ENCODE peak calls at places on chromosomes 7 and 10, in eight cellular contexts. One of them, this sample, is unnamed.

GRCh38 chr10:71349401-71349800 is 30.3 kb downstream of the SLC29A3 start:
- DNase-seq in cardiac fibroblast: peak; percentile 4
- DNase-seq in astrocyte of the cerebellum: peak; percentile 6
- DNase-seq in omental fat pad: no peak
- DNase-seq in mesothelial cell of epicardium: no peak
- DNase-seq in right lobe of liver: no peak
- DNase-seq in cardiac muscle cell: no peak
- DNase-seq in astrocyte: peak; percentile 51
- DNase-seq in this sample: no peak

GRCh38 chr7:5693529-5693928 is 87.9 kb downstream of the RNF216 start:
- DNase-seq in cardiac fibroblast: peak; percentile 89
- DNase-seq in astrocyte of the cerebellum: no peak
- DNase-seq in omental fat pad: no peak
- DNase-seq in mesothelial cell of epicardium: no peak
- DNase-seq in right lobe of liver: no peak
- DNase-seq in cardiac muscle cell: peak; percentile 80
- DNase-seq in astrocyte: no peak
- DNase-seq in this sample: no peak

GRCh38 chr10:45557275-45557905 is 115.2 kb downstream of the ZFAND4 start:
- DNase-seq in cardiac fibroblast: peak; percentile 17
- DNase-seq in astrocyte of the cerebellum: no peak
- DNase-seq in omental fat pad: no peak
- DNase-seq in mesothelial cell of epicardium: no peak
- DNase-seq in right lobe of liver: no peak
- DNase-seq in cardiac muscle cell: peak; percentile 27
- DNase-seq in astrocyte: no peak
- DNase-seq in this sample: no peak

GRCh38 chr10:113142601-113143000 is 192.6 kb downstream of the TCF7L2 start:
- DNase-seq in cardiac fibroblast: no peak
- DNase-seq in astrocyte of the cerebellum: no peak
- DNase-seq in omental fat pad: no peak
- DNase-seq in mesothelial cell of epicardium: no peak
- DNase-seq in right lobe of liver: no peak
- DNase-seq in cardiac muscle cell: no peak
- DNase-seq in astrocyte: no peak
- DNase-seq in this sample: no peak

GRCh38 chr10:7484456-7485266 is 73.8 kb upstream of the SFMBT2 start:
- DNase-seq in cardiac fibroblast: no peak
- DNase-seq in astrocyte of the cerebellum: no peak
- DNase-seq in omental fat pad: no peak
- DNase-seq in mesothelial cell of epicardium: no peak
- DNase-seq in right lobe of liver: no peak
- DNase-seq in cardiac muscle cell: no peak
- DNase-seq in astrocyte: no peak
- DNase-seq in this sample: peak; percentile 54

GRCh38 chr7:74355091-74355490 is 65.9 kb downstream of the CLIP2 start:
- DNase-seq in cardiac fibroblast: peak; percentile 94
- DNase-seq in astrocyte of the cerebellum: peak; percentile 72
- DNase-seq in omental fat pad: peak; percentile 33
- DNase-seq in mesothelial cell of epicardium: no peak
- DNase-seq in right lobe of liver: peak; percentile 37
- DNase-seq in cardiac muscle cell: peak; percentile 88
- DNase-seq in astrocyte: peak; percentile 77
- DNase-seq in this sample: no peak

GRCh38 chr10:100998991-100999741 is 442 bp upstream of the LZTS2 start:
- DNase-seq in cardiac fibroblast: peak; percentile 71
- DNase-seq in astrocyte of the cerebellum: no peak
- DNase-seq in omental fat pad: no peak
- DNase-seq in mesothelial cell of epicardium: peak; percentile 88
- DNase-seq in right lobe of liver: peak; percentile 83
- DNase-seq in cardiac muscle cell: peak; percentile 84
- DNase-seq in astrocyte: peak; percentile 54
- DNase-seq in this sample: peak; percentile 80

GRCh38 chr7:68699090-68699711 is 899.1 kb upstream of the AUTS2 start:
- DNase-seq in cardiac fibroblast: peak; percentile 16
- DNase-seq in astrocyte of the cerebellum: peak; percentile 88
- DNase-seq in omental fat pad: no peak
- DNase-seq in mesothelial cell of epicardium: no peak
- DNase-seq in right lobe of liver: no peak
- DNase-seq in cardiac muscle cell: peak; percentile 92
- DNase-seq in astrocyte: peak; percentile 97
- DNase-seq in this sample: no peak

GRCh38 chr7:73761854-73762658 is 8.0 kb downstream of the CLDN3 start:
- DNase-seq in cardiac fibroblast: no peak
- DNase-seq in astrocyte of the cerebellum: no peak
- DNase-seq in omental fat pad: no peak
- DNase-seq in mesothelial cell of epicardium: no peak
- DNase-seq in right lobe of liver: no peak
- DNase-seq in cardiac muscle cell: no peak
- DNase-seq in astrocyte: no peak
- DNase-seq in this sample: no peak

GRCh38 chr7:78924581-78924980 is 528.9 kb downstream of the MAGI2 start:
- DNase-seq in cardiac fibroblast: peak; percentile 52
- DNase-seq in astrocyte of the cerebellum: peak; percentile 20
- DNase-seq in omental fat pad: no peak
- DNase-seq in mesothelial cell of epicardium: no peak
- DNase-seq in right lobe of liver: no peak
- DNase-seq in cardiac muscle cell: peak; percentile 21
- DNase-seq in astrocyte: peak; percentile 1
- DNase-seq in this sample: no peak

GRCh38 chr10:101841826-101842225 is 1.8 kb downstream of the KCNIP2 start:
- DNase-seq in cardiac fibroblast: no peak
- DNase-seq in astrocyte of the cerebellum: no peak
- DNase-seq in omental fat pad: no peak
- DNase-seq in mesothelial cell of epicardium: no peak
- DNase-seq in right lobe of liver: peak; percentile 13
- DNase-seq in cardiac muscle cell: no peak
- DNase-seq in astrocyte: no peak
- DNase-seq in this sample: no peak

GRCh38 chr10:102113956-102114857 is 6.0 kb downstream of the LDB1 start:
- DNase-seq in cardiac fibroblast: no peak
- DNase-seq in astrocyte of the cerebellum: no peak
- DNase-seq in omental fat pad: no peak
- DNase-seq in mesothelial cell of epicardium: no peak
- DNase-seq in right lobe of liver: peak; percentile 44
- DNase-seq in cardiac muscle cell: no peak
- DNase-seq in astrocyte: no peak
- DNase-seq in this sample: peak; percentile 24

GRCh38 chr10:78977761-78978305 is 90.9 kb upstream of the ZMIZ1 start:
- DNase-seq in cardiac fibroblast: peak; percentile 86
- DNase-seq in astrocyte of the cerebellum: peak; percentile 43
- DNase-seq in omental fat pad: no peak
- DNase-seq in mesothelial cell of epicardium: no peak
- DNase-seq in right lobe of liver: peak; percentile 70
- DNase-seq in cardiac muscle cell: peak; percentile 88
- DNase-seq in astrocyte: peak; percentile 79
- DNase-seq in this sample: no peak

GRCh38 chr10:62443866-62444265 is 69.7 kb downstream of the ZNF365 start:
- DNase-seq in cardiac fibroblast: peak; percentile 38
- DNase-seq in astrocyte of the cerebellum: no peak
- DNase-seq in omental fat pad: no peak
- DNase-seq in mesothelial cell of epicardium: no peak
- DNase-seq in right lobe of liver: no peak
- DNase-seq in cardiac muscle cell: peak; percentile 65
- DNase-seq in astrocyte: no peak
- DNase-seq in this sample: no peak

GRCh38 chr10:132136097-132136521 is 50.6 kb upstream of the DPYSL4 start:
- DNase-seq in cardiac fibroblast: no peak
- DNase-seq in astrocyte of the cerebellum: no peak
- DNase-seq in omental fat pad: no peak
- DNase-seq in mesothelial cell of epicardium: no peak
- DNase-seq in right lobe of liver: no peak
- DNase-seq in cardiac muscle cell: no peak
- DNase-seq in astrocyte: no peak
- DNase-seq in this sample: no peak

GRCh38 chr7:1993776-1994740 is 238.7 kb downstream of the MAD1L1 start:
- DNase-seq in cardiac fibroblast: no peak
- DNase-seq in astrocyte of the cerebellum: no peak
- DNase-seq in omental fat pad: no peak
- DNase-seq in mesothelial cell of epicardium: no peak
- DNase-seq in right lobe of liver: no peak
- DNase-seq in cardiac muscle cell: no peak
- DNase-seq in astrocyte: no peak
- DNase-seq in this sample: no peak

GRCh38 chr7:30159153-30159552 is 24.4 kb downstream of the MTURN start:
- DNase-seq in cardiac fibroblast: no peak
- DNase-seq in astrocyte of the cerebellum: no peak
- DNase-seq in omental fat pad: no peak
- DNase-seq in mesothelial cell of epicardium: no peak
- DNase-seq in right lobe of liver: no peak
- DNase-seq in cardiac muscle cell: no peak
- DNase-seq in astrocyte: no peak
- DNase-seq in this sample: no peak

GRCh38 chr10:77855404-77856155 is 71.0 kb downstream of the DLG5 start:
- DNase-seq in cardiac fibroblast: no peak
- DNase-seq in astrocyte of the cerebellum: no peak
- DNase-seq in omental fat pad: no peak
- DNase-seq in mesothelial cell of epicardium: no peak
- DNase-seq in right lobe of liver: no peak
- DNase-seq in cardiac muscle cell: no peak
- DNase-seq in astrocyte: no peak
- DNase-seq in this sample: no peak

GRCh38 chr10:70323697-70324340 is 40.0 kb upstream of the NPFFR1 start:
- DNase-seq in cardiac fibroblast: no peak
- DNase-seq in astrocyte of the cerebellum: no peak
- DNase-seq in omental fat pad: no peak
- DNase-seq in mesothelial cell of epicardium: no peak
- DNase-seq in right lobe of liver: peak; percentile 84
- DNase-seq in cardiac muscle cell: no peak
- DNase-seq in astrocyte: no peak
- DNase-seq in this sample: no peak

GRCh38 chr7:24965831-24966708 is 13.9 kb downstream of the OSBPL3 start:
- DNase-seq in cardiac fibroblast: no peak
- DNase-seq in astrocyte of the cerebellum: no peak
- DNase-seq in omental fat pad: no peak
- DNase-seq in mesothelial cell of epicardium: no peak
- DNase-seq in right lobe of liver: no peak
- DNase-seq in cardiac muscle cell: no peak
- DNase-seq in astrocyte: peak; percentile 60
- DNase-seq in this sample: peak; percentile 22

GRCh38 chr10:128537888-128538287 is 411.7 kb upstream of the MKI67 start:
- DNase-seq in cardiac fibroblast: no peak
- DNase-seq in astrocyte of the cerebellum: no peak
- DNase-seq in omental fat pad: no peak
- DNase-seq in mesothelial cell of epicardium: no peak
- DNase-seq in right lobe of liver: no peak
- DNase-seq in cardiac muscle cell: no peak
- DNase-seq in astrocyte: no peak
- DNase-seq in this sample: no peak
- TF ChIP-seq CTCF in cardiac fibroblast: no peak
- TF ChIP-seq CTCF in astrocyte of the cerebellum: no peak
- TF ChIP-seq CTCF in omental fat pad: no peak
- TF ChIP-seq CTCF in mesothelial cell of epicardium: no peak
- TF ChIP-seq CTCF in right lobe of liver: no peak
- TF ChIP-seq CTCF in cardiac muscle cell: no peak
- TF ChIP-seq CTCF in astrocyte: no peak
- TF ChIP-seq CTCF in this sample: no peak

GRCh38 chr7:44123190-44124003 is at the start of gene POLD2:
- DNase-seq in cardiac fibroblast: peak; percentile 95
- DNase-seq in astrocyte of the cerebellum: peak; percentile 87
- DNase-seq in omental fat pad: peak; percentile 85
- DNase-seq in mesothelial cell of epicardium: peak; percentile 97
- DNase-seq in right lobe of liver: peak; percentile 99
- DNase-seq in cardiac muscle cell: peak; percentile 98
- DNase-seq in astrocyte: peak; percentile 90
- DNase-seq in this sample: peak; percentile 95
- TF ChIP-seq CTCF in cardiac fibroblast: no peak
- TF ChIP-seq CTCF in astrocyte of the cerebellum: no peak
- TF ChIP-seq CTCF in omental fat pad: no peak
- TF ChIP-seq CTCF in mesothelial cell of epicardium: no peak
- TF ChIP-seq CTCF in right lobe of liver: no peak
- TF ChIP-seq CTCF in cardiac muscle cell: no peak
- TF ChIP-seq CTCF in astrocyte: no peak
- TF ChIP-seq CTCF in this sample: no peak

DNA sequence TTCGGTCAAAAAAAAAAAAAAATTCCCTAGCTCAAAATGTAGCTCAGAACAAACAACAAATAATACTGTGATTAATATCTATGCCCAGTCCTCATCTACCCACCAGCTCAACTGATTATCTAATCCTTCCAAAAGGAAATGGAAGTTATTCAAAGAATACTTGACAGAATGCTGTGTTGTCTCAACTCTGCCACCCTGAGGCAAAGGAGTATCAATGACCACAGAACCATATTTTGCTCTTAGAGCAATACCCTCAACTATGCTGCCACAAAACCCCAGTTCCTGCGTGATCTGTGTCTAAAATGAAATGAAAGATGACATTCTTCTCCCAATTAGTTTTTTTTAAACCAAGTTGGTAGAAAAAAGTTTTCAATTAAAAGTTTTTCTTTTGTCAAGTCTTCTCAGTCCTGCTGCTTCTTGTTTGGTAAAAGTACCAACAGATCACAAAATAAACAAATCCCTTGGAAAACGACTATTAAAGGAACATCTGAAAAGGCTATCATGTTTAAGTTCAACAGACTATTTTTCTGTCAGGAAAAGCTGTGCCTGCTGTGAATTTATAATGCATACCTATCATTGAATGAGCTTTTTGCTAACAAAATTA is 21.6 kb downstream of the RBM28 start:
- DNase-seq in cardiac fibroblast: peak; percentile 63
- DNase-seq in astrocyte of the cerebellum: peak; percentile 27
- DNase-seq in omental fat pad: no peak
- DNase-seq in mesothelial cell of epicardium: no peak
- DNase-seq in right lobe of liver: no peak
- DNase-seq in cardiac muscle cell: peak; percentile 65
- DNase-seq in astrocyte: peak; percentile 28
- DNase-seq in this sample: no peak
- TF ChIP-seq CTCF in cardiac fibroblast: peak; percentile 58
- TF ChIP-seq CTCF in astrocyte of the cerebellum: peak; percentile 54
- TF ChIP-seq CTCF in omental fat pad: no peak
- TF ChIP-seq CTCF in mesothelial cell of epicardium: no peak
- TF ChIP-seq CTCF in right lobe of liver: peak; percentile 52
- TF ChIP-seq CTCF in cardiac muscle cell: peak; percentile 61
- TF ChIP-seq CTCF in astrocyte: peak; percentile 45
- TF ChIP-seq CTCF in this sample: peak; percentile 47

GRCh38 chr7:119482671-119483070 is 790.3 kb upstream of the KCND2 start:
- DNase-seq in cardiac fibroblast: no peak
- DNase-seq in astrocyte of the cerebellum: no peak
- DNase-seq in omental fat pad: no peak
- DNase-seq in mesothelial cell of epicardium: no peak
- DNase-seq in right lobe of liver: no peak
- DNase-seq in cardiac muscle cell: no peak
- DNase-seq in astrocyte: no peak
- DNase-seq in this sample: no peak

GRCh38 chr7:119483364-119483763 is 789.6 kb upstream of the KCND2 start:
- DNase-seq in cardiac fibroblast: no peak
- DNase-seq in astrocyte of the cerebellum: no peak
- DNase-seq in omental fat pad: no peak
- DNase-seq in mesothelial cell of epicardium: no peak
- DNase-seq in right lobe of liver: no peak
- DNase-seq in cardiac muscle cell: no peak
- DNase-seq in astrocyte: no peak
- DNase-seq in this sample: no peak

DNA sequence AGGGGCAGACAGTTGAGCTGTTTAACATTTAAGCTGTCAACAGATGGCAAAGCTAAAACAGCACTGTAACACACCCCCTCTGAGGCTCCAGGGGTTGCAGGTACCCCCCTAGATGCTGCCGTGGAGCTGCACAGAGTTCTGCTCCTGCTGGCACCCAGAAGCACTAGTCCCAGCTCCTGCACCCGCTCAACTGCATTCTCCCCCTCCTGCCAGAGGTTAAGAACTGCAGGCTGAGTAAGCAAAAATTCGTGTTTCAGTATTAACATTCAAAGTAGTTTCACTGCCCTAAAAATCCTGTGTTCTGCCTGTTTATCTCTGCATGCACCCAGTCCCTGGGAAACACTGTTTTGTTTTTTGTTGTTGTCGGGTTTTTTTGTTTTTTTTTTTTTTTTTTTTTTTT is 790.8 kb upstream of the KCND2 start:
- DNase-seq in cardiac fibroblast: peak; percentile 46
- DNase-seq in astrocyte of the cerebellum: no peak
- DNase-seq in omental fat pad: no peak
- DNase-seq in mesothelial cell of epicardium: peak; percentile 39
- DNase-seq in right lobe of liver: peak; percentile 38
- DNase-seq in cardiac muscle cell: peak; percentile 20
- DNase-seq in astrocyte: no peak
- DNase-seq in this sample: no peak
- TF ChIP-seq CTCF in cardiac fibroblast: peak; percentile 60
- TF ChIP-seq CTCF in astrocyte of the cerebellum: peak; percentile 46
- TF ChIP-seq CTCF in omental fat pad: no peak
- TF ChIP-seq CTCF in mesothelial cell of epicardium: no peak
- TF ChIP-seq CTCF in right lobe of liver: peak; percentile 56
- TF ChIP-seq CTCF in cardiac muscle cell: peak; percentile 31
- TF ChIP-seq CTCF in astrocyte: peak; percentile 16
- TF ChIP-seq CTCF in this sample: no peak

This sample was measured in natural killer cell.